ENCODE peak calls at places on chromosome 18, in ten cellular contexts. X is putamen; I is amygdala; P is hepatocyte; K is iris pigment epithelial cell; H is hippocampal formation; W is GM23248; E is endothelial cell; B is anterior cingulate cortex; D is stimulated activated naive B cell treated with anti-CD40 and anti-IgM and Interleukin-4, amounts not matched to agents 10 μg/mL and 1 μg/mL and 100 μg/mL, for 72 hours. A is an unnamed sample.
A peak's percentile ranks its signal among the peaks of the same experiment; 100 is the strongest.

GRCh38 chr18:38693085-38693484 is 1127.5 kb upstream of the CELF4 start:
- DNase-seq in X (no peak), I (no peak), P (no peak), K (no peak), H (no peak), W (no peak), E (no peak), B (no peak), D (no peak), A (no peak)

GRCh38 chr18:36580266-36580665 is 248.5 kb downstream of the TPGS2 start:
- DNase-seq in X (no peak), I (no peak), P (no peak), K (peak; percentile 51), H (no peak), W (peak; percentile 78), E (no peak), B (no peak), D (no peak), A (no peak)

GRCh38 chr18:8381801-8382459 is 227.3 kb upstream of the RAB12 start:
- DNase-seq in X (peak; percentile 61), I (no peak), P (no peak), K (peak; percentile 29), H (peak; percentile 61), W (no peak), E (no peak), B (no peak), D (no peak), A (no peak)

GRCh38 chr18:77096031-77096371 is 36.6 kb downstream of the MBP start:
- DNase-seq in X (no peak), I (no peak), P (no peak), K (no peak), H (no peak), W (no peak), E (no peak), B (no peak), D (no peak), A (no peak)

GRCh38 chr18:65380571-65380970 is 370.2 kb upstream of the CDH7 start:
- DNase-seq in X (no peak), I (no peak), P (no peak), K (no peak), H (no peak), W (no peak), E (no peak), B (no peak), D (no peak), A (no peak)

GRCh38 chr18:59950215-59950944 is 50.6 kb downstream of the PMAIP1 start:
- DNase-seq in X (no peak), I (no peak), P (no peak), K (peak; percentile 49), H (no peak), W (peak; percentile 42), E (no peak), B (no peak), D (no peak), A (no peak)

GRCh38 chr18:51188024-51188701 is 9.3 kb downstream of the MEX3C start:
- DNase-seq in X (no peak), I (no peak), P (no peak), K (no peak), H (no peak), W (no peak), E (no peak), B (no peak), D (no peak), A (no peak)

GRCh38 chr18:12990128-12990485 is 1.1 kb upstream of the CEP192 start:
- DNase-seq in X (no peak), I (no peak), P (no peak), K (no peak), H (no peak), W (no peak), E (no peak), B (no peak), D (no peak), A (peak; percentile 5)

GRCh38 chr18:30280861-30281470 is 761.6 kb downstream of the DSC3 start:
- DNase-seq in X (peak; percentile 35), I (no peak), P (peak; percentile 75), K (peak; percentile 51), H (peak; percentile 41), W (peak; percentile 74), E (peak; percentile 61), B (no peak), D (no peak), A (peak; percentile 59)

GRCh38 chr18:80233899-80234298 is 13.4 kb downstream of the PARD6G start:
- DNase-seq in X (no peak), I (no peak), P (no peak), K (no peak), H (no peak), W (no peak), E (no peak), B (no peak), D (no peak), A (no peak)

GRCh38 chr18:51568151-51568550 is 370.7 kb upstream of the MEX3C start:
- DNase-seq in X (no peak), I (no peak), P (no peak), K (no peak), H (no peak), W (no peak), E (no peak), B (no peak), D (no peak), A (no peak)

GRCh38 chr18:5600376-5601071 is 56.7 kb upstream of the EPB41L3 start:
- DNase-seq in X (no peak), I (no peak), P (peak; percentile 43), K (peak; percentile 4), H (peak; percentile 57), W (peak; percentile 46), E (no peak), B (no peak), D (no peak), A (peak; percentile 16)

GRCh38 chr18:75475228-75475627 is 47.7 kb upstream of the SMIM21 start:
- DNase-seq in X (no peak), I (no peak), P (peak; percentile 47), K (peak; percentile 90), H (no peak), W (peak; percentile 96), E (no peak), B (no peak), D (no peak), A (no peak)

GRCh38 chr18:63043516-63043915 is 276.1 kb downstream of the BCL2 start:
- DNase-seq in X (no peak), I (no peak), P (no peak), K (peak; percentile 85), H (no peak), W (peak; percentile 51), E (no peak), B (no peak), D (no peak), A (no peak)

GRCh38 chr18:9612215-9612830 is 2.0 kb downstream of the PPP4R1 start:
- DNase-seq in X (peak; percentile 29), I (no peak), P (peak; percentile 61), K (peak; percentile 61), H (peak; percentile 71), W (peak; percentile 75), E (no peak), B (no peak), D (no peak), A (peak; percentile 77)

A was measured in HT-29.